ENCODE peak calls at places on chromosomes 7 and 10, in four cellular contexts. L, Y, N and Q are unnamed samples.

GRCh38 chr10:22640351-22640750 is 74.0 kb downstream of the PIP4K2A start:
- DNase-seq in L (no peak), Y (no peak), N (no peak), Q (no peak)

GRCh38 chr7:107201795-107202450 is 33.1 kb downstream of the HBP1 start:
- DNase-seq in L (no peak), Y (no peak), N (no peak), Q (no peak)

GRCh38 chr10:93438796-93439253 is 43.3 kb downstream of the MYOF start:
- DNase-seq in L (no peak), Y (peak), N (no peak), Q (no peak)

GRCh38 chr10:35005868-35006267 is 84.3 kb downstream of the CUL2 start:
- DNase-seq in L (no peak), Y (no peak), N (no peak), Q (no peak)

GRCh38 chr10:132700168-132701098 is 85.5 kb downstream of the NKX6-2 start:
- DNase-seq in L (no peak), Y (peak), N (no peak), Q (no peak)

GRCh38 chr10:112835933-112836564 is 114.0 kb upstream of the TCF7L2 start:
- DNase-seq in L (no peak), Y (no peak), N (no peak), Q (no peak)

GRCh38 chr7:50721661-50722259 is 60.9 kb downstream of the GRB10 start:
- DNase-seq in L (no peak), Y (no peak), N (no peak), Q (no peak)

GRCh38 chr7:126185959-126186580 is 1066.7 kb downstream of the GRM8 start:
- DNase-seq in L (no peak), Y (no peak), N (no peak), Q (no peak)

GRCh38 chr10:5608608-5609270 is 57.7 kb downstream of the ASB13 start:
- DNase-seq in L (no peak), Y (no peak), N (no peak), Q (no peak)

GRCh38 chr7:158284121-158284520 is 303.5 kb downstream of the PTPRN2 start:
- DNase-seq in L (no peak), Y (no peak), N (no peak), Q (no peak)

GRCh38 chr10:80433134-80433533 is 21.0 kb upstream of the TSPAN14 start:
- DNase-seq in L (no peak), Y (no peak), N (no peak), Q (no peak)

GRCh38 chr10:55400075-55400474 is 599.0 kb upstream of the PCDH15 start:
- DNase-seq in L (no peak), Y (no peak), N (no peak), Q (no peak)

GRCh38 chr10:50552308-50552707 is 71.4 kb downstream of the SGMS1 start:
- DNase-seq in L (no peak), Y (no peak), N (no peak), Q (no peak)

GRCh38 chr7:25665346-25665745 is 437.1 kb upstream of the NPVF start:
- DNase-seq in L (no peak), Y (no peak), N (no peak), Q (no peak)

GRCh38 chr7:31006864-31007263 is 43.1 kb downstream of the GHRHR start:
- DNase-seq in L (no peak), Y (no peak), N (no peak), Q (no peak)

GRCh38 chr10:59562126-59562525 is 147.5 kb downstream of the SLC16A9 start:
- DNase-seq in L (no peak), Y (no peak), N (no peak), Q (no peak)

GRCh38 chr7:40447345-40447744 is 312.5 kb downstream of the SUGCT start:
- DNase-seq in L (no peak), Y (no peak), N (no peak), Q (no peak)

GRCh38 chr10:83212632-83213349 is 926.5 kb upstream of the GHITM start:
- DNase-seq in L (no peak), Y (no peak), N (no peak), Q (no peak)

GRCh38 chr10:14063531-14064317 is 267.0 kb downstream of the FRMD4A start:
- DNase-seq in L (no peak), Y (peak), N (no peak), Q (no peak)

GRCh38 chr10:1204434-1205326 is 148.5 kb downstream of the WDR37 start:
- DNase-seq in L (no peak), Y (no peak), N (no peak), Q (no peak)

GRCh38 chr7:32958046-32959025 is 1.1 kb downstream of the FKBP9 start:
- DNase-seq in L (no peak), Y (peak), N (no peak), Q (no peak)

GRCh38 chr10:11197266-11197712 is 179.6 kb downstream of the CELF2 start:
- DNase-seq in L (no peak), Y (no peak), N (peak), Q (no peak)

GRCh38 chr7:128453836-128454804 is 1.6 kb upstream of the HILPDA start:
- DNase-seq in L (no peak), Y (peak), N (no peak), Q (peak)

GRCh38 chr7:41967156-41967555 is 264.3 kb upstream of the INHBA start:
- DNase-seq in L (no peak), Y (no peak), N (no peak), Q (no peak)

GRCh38 chr7:17772581-17773288 is 167.6 kb downstream of the SNX13 start:
- DNase-seq in L (no peak), Y (no peak), N (no peak), Q (no peak)

GRCh38 chr7:113392841-113393540 is 274.6 kb upstream of the SMIM30 start:
- DNase-seq in L (no peak), Y (no peak), N (no peak), Q (no peak)

GRCh38 chr7:15007507-15007906 is 105.0 kb upstream of the DGKB start:
- DNase-seq in L (no peak), Y (no peak), N (no peak), Q (no peak)

GRCh38 chr7:41065663-41066062 is 637.2 kb downstream of the INHBA start:
- DNase-seq in L (no peak), Y (no peak), N (no peak), Q (no peak)

GRCh38 chr7:25707733-25708132 is 444.3 kb upstream of the NFE2L3 start:
- DNase-seq in L (no peak), Y (no peak), N (no peak), Q (no peak)

GRCh38 chr7:45421096-45421495 is 153.1 kb upstream of the ADCY1 start:
- DNase-seq in L (no peak), Y (no peak), N (no peak), Q (no peak)

GRCh38 chr7:93145324-93145723 is 2.9 kb downstream of the SAMD9L start:
- DNase-seq in L (no peak), Y (no peak), N (no peak), Q (no peak)

DNA sequence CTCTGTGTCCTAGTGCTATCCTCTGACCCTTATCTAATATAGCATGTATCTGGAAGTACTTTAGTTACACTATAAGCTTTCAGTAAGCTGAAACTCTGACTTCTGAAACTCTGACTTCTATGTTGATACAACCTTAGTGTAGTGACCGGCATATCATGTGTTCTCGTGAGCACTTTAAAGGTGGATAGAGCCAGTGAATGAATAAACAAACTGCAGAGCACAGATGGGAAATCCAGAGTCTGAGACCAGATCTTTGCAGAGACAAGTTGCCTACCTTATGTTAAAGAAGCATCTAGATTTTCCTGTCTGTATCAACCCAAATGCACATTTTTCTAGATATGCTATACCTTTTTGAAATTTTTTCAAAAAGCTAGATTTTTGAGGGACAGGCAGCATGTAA is 3.5 kb downstream of the ACTA2 start:
- DNase-seq in L (no peak), Y (no peak), N (no peak), Q (no peak)
- H3K27ac ChIP-seq in L (no peak), Y (peak), N (no peak), Q (peak)

GRCh38 chr10:115710136-115710535 is 562.9 kb downstream of the GFRA1 start:
- DNase-seq in L (no peak), Y (no peak), N (no peak), Q (no peak)

GRCh38 chr10:115711306-115711705 is 561.7 kb downstream of the GFRA1 start:
- DNase-seq in L (no peak), Y (no peak), N (no peak), Q (no peak)

GRCh38 chr10:115706482-115707076 is 566.4 kb downstream of the GFRA1 start:
- DNase-seq in L (no peak), Y (no peak), N (no peak), Q (no peak)
- TF ChIP-seq CTCF in L (no peak), Y (peak), N (peak), Q (peak)

GRCh38 chr10:95783741-95784140 is 27.8 kb downstream of the ENTPD1 start:
- DNase-seq in L (no peak), Y (no peak), N (peak), Q (no peak)

GRCh38 chr10:95787447-95787846 is 31.5 kb downstream of the ENTPD1 start:
- DNase-seq in L (no peak), Y (no peak), N (no peak), Q (no peak)

GRCh38 chr10:95784279-95784913 is 28.4 kb downstream of the ENTPD1 start:
- DNase-seq in L (no peak), Y (no peak), N (no peak), Q (no peak)

GRCh38 chr10:95785317-95785716 is 29.4 kb downstream of the ENTPD1 start:
- DNase-seq in L (no peak), Y (no peak), N (peak), Q (no peak)

DNA sequence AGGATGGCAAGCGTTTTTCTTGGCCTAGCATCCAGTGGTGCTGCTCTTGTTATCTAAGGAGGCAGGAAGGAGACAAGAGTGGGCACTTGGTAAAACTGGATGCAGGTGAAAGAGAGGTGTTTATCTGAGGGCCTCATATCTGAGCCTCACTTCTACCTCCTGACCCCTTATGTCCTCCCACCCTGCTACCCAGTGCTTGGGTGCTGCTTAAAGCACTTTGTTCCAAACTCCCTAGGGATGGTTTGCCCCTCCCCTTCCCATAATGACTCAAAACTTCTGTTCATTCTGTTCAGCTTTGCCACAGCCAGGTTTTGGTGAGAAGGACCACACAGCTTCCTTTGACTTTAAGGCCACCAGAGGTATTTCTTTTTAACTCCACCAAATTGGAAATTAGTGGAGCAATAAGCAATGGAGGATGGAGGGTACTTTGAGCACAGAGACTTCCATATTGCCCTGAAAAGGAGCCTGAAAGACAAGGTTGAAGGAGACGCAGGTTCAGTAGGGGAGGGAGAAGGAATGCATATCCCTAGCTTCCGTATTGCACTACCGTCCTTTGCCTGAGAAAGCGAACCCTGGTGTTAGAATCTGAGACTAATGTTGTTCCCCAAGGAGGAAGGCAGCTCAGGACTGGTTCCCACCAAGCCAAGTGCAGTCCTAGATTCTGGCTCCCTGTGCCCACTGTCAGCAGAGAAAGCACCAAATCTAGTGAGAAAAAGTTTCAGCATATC is 30.1 kb downstream of the ENTPD1 start:
- DNase-seq in L (no peak), Y (no peak), N (peak), Q (no peak)
- H3K27ac ChIP-seq in L (no peak), Y (no peak), N (peak), Q (no peak)

GRCh38 chr10:122185643-122186042 is 85.5 kb upstream of the BTBD16 start:
- DNase-seq in L (no peak), Y (no peak), N (no peak), Q (no peak)

GRCh38 chr10:122178655-122179054 is 92.4 kb upstream of the BTBD16 start:
- DNase-seq in L (no peak), Y (no peak), N (no peak), Q (no peak)

GRCh38 chr10:122186822-122187810 is 84.0 kb upstream of the BTBD16 start:
- DNase-seq in L (no peak), Y (no peak), N (no peak), Q (no peak)

GRCh38 chr10:122181055-122181732 is 89.9 kb upstream of the BTBD16 start:
- DNase-seq in L (no peak), Y (no peak), N (no peak), Q (no peak)

DNA sequence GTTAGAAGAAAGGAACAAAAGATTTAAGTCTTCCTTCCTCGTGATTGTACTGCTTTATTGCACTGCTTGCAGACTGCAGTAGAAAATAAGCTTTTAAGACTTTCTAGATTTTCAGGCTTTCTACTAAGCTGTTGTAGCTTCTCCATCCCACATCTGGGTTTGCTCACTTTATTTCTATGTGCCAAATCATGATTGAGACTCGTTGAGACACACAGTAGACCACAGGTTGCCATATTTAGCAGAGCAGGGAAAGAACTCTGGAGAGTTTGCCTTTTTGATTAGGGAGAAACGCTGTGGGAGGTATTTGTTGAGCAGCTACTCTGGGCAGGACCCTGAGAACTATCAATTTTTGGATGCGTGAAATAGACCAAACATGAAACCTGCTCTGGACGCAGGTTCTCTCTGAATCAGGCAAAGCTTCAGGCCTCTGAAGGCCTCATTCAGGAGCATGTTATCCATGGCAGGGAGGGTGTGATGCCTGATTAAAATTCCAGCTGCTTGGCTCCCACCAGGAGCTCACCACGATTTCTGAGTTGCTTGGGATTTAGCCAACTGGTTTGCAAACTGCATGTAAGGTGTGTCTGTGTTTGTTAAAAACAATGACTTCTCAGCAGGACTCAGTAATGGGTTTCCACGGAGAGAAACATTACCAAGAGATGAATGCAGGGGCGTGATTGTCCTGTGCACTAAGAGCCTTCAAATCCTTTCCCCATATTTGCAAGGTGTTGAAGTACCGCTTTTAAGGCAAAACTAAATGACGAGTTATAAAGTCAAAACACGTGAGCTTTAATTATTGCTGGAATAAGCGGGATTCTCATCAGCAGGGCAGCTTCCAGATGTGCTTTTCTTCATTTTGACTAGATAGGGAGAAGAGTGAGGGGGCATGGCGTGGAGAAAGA is 88.9 kb upstream of the BTBD16 start:
- DNase-seq in L (no peak), Y (no peak), N (no peak), Q (no peak)
- TF ChIP-seq CTCF in L (no peak), Y (no peak), N (no peak), Q (no peak)

GRCh38 chr7:106058925-106059324 is 53.2 kb downstream of the SYPL1 start:
- DNase-seq in L (no peak), Y (no peak), N (no peak), Q (no peak)
- H3K27ac ChIP-seq in L (no peak), Y (no peak), N (peak), Q (no peak)

DNA sequence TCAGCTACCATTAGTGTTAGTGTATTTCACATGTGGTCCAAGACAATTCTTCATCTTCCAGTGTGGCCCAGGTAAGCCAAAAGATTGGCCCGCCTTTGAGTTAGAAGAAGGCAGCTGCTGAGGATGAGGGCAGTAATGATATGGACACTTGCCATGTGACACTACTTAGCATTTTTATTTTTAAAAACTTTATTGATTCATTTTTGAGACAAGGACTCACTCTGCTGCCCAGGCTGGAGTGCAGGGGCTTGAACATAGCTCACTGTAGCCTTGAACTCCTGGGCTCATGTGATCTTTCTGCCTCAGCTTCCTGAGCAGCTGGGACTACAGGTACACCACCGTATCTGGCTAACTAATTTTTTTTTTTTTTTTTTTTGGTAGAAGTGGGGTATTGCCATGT is 12.3 kb upstream of the ACTR3B start:
- DNase-seq in L (no peak), Y (no peak), N (no peak), Q (no peak)
- TF ChIP-seq CTCF in L (no peak), Y (no peak), N (no peak), Q (no peak)

DNA sequence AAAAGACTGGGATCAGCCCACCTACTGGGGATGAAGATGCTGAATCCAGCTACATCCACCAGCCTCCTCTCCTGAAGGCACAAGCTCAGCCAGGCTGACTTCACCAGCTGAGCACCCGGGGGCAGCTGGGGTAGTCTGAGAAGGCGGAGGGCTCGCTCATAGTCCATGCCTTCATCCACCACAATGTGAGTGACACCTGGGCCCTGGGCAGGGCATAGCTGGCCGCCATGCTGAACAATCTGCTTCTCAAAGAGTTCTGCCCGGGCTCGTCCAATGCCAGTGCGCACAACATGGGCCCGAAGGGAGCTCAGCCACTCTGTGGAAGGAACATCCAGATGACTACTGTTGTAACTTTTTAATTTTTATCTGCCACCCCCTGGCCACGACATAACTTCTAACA is 2.2 kb downstream of the POLL start:
- DNase-seq in L (no peak), Y (no peak), N (no peak), Q (no peak)
- H3K27ac ChIP-seq in L (no peak), Y (no peak), N (no peak), Q (no peak)

GRCh38 chr7:4561775-4562174 is 120.3 kb upstream of the FOXK1 start:
- DNase-seq in L (no peak), Y (no peak), N (no peak), Q (no peak)
- TF ChIP-seq CTCF in L (no peak), Y (no peak), N (no peak), Q (no peak)

GRCh38 chr10:117000580-117000979 is 4.4 kb downstream of the SHTN1 start:
- DNase-seq in L (no peak), Y (no peak), N (no peak), Q (no peak)
- H3K27ac ChIP-seq in L (no peak), Y (no peak), N (no peak), Q (no peak)

GRCh38 chr7:115356139-115356746 is 434.3 kb downstream of the MDFIC start:
- DNase-seq in L (no peak), Y (no peak), N (no peak), Q (no peak)
- TF ChIP-seq CTCF in L (no peak), Y (peak), N (peak), Q (peak)